ENCODE peak calls at places on chromosomes 3 and 15, in five cellular contexts. Y, G, N, V and K are unnamed samples.

GRCh38 chr3:151002582-151002981 is 30.1 kb upstream of the CLRN1 start:
- DNase-seq in Y (no peak), G (no peak), N (no peak), V (no peak), K (no peak)

GRCh38 chr3:147387550-147388394 is 18.6 kb downstream of the ZIC4 start:
- DNase-seq in Y (no peak), G (no peak), N (no peak), V (no peak), K (no peak)

GRCh38 chr3:14429689-14430452 is 27.5 kb downstream of the SLC6A6 start:
- DNase-seq in Y (no peak), G (no peak), N (no peak), V (no peak), K (no peak)

GRCh38 chr3:10932596-10932995 is 60.0 kb upstream of the SLC6A1 start:
- DNase-seq in Y (no peak), G (no peak), N (no peak), V (no peak), K (no peak)

GRCh38 chr3:7309707-7310106 is 448.8 kb downstream of the GRM7 start:
- DNase-seq in Y (no peak), G (no peak), N (no peak), V (no peak), K (no peak)

GRCh38 chr3:151926956-151927355 is 53.5 kb downstream of the SUCNR1 start:
- DNase-seq in Y (no peak), G (no peak), N (peak; percentile 48), V (peak; percentile 50), K (no peak)

GRCh38 chr3:107894998-107895397 is 195.8 kb downstream of the CD47 start:
- DNase-seq in Y (no peak), G (no peak), N (no peak), V (no peak), K (no peak)

GRCh38 chr15:73965730-73966103 is 26.4 kb downstream of the STOML1 start:
- DNase-seq in Y (no peak), G (no peak), N (no peak), V (no peak), K (no peak)

GRCh38 chr3:39531066-39531465 is 63.6 kb downstream of the MOBP start:
- DNase-seq in Y (no peak), G (no peak), N (no peak), V (no peak), K (no peak)

GRCh38 chr3:127410678-127411077 is 122.8 kb upstream of the PRR20G start:
- DNase-seq in Y (no peak), G (no peak), N (no peak), V (no peak), K (no peak)

GRCh38 chr15:77659350-77660321 is 26.9 kb upstream of the LINGO1 start:
- DNase-seq in Y (peak; percentile 56), G (peak; percentile 71), N (peak; percentile 91), V (peak; percentile 74), K (no peak)

GRCh38 chr3:171353423-171353822 is 106.8 kb downstream of the TNIK start:
- DNase-seq in Y (no peak), G (no peak), N (no peak), V (peak; percentile 52), K (no peak)

GRCh38 chr15:65869954-65870871 is 922 bp downstream of the RAB11A start:
- DNase-seq in Y (peak; percentile 53), G (peak; percentile 50), N (no peak), V (peak; percentile 43), K (peak; percentile 34)

GRCh38 chr3:1971780-1972179 is 126.9 kb upstream of the CNTN4 start:
- DNase-seq in Y (no peak), G (no peak), N (no peak), V (no peak), K (no peak)

GRCh38 chr3:156456771-156457224 is 98.1 kb downstream of the SSR3 start:
- DNase-seq in Y (no peak), G (no peak), N (no peak), V (no peak), K (no peak)

GRCh38 chr3:162738778-162739177 is 1242.2 kb downstream of the OTOL1 start:
- DNase-seq in Y (no peak), G (no peak), N (no peak), V (no peak), K (no peak)

GRCh38 chr15:78056714-78057269 is 20.7 kb downstream of the TBC1D2B start:
- DNase-seq in Y (no peak), G (no peak), N (no peak), V (peak; percentile 57), K (no peak)

GRCh38 chr15:59157840-59158700 is 48.6 kb upstream of the LDHAL6B start:
- DNase-seq in Y (no peak), G (no peak), N (no peak), V (no peak), K (no peak)

GRCh38 chr3:33954956-33955355 is 156.5 kb downstream of the PDCD6IP start:
- DNase-seq in Y (no peak), G (no peak), N (no peak), V (no peak), K (no peak)

GRCh38 chr15:51126842-51127241 is 32.1 kb upstream of the TNFAIP8L3 start:
- DNase-seq in Y (no peak), G (no peak), N (no peak), V (no peak), K (no peak)

GRCh38 chr3:109853077-109853732 is 515.9 kb upstream of the DPPA4 start:
- DNase-seq in Y (no peak), G (no peak), N (no peak), V (no peak), K (no peak)

GRCh38 chr15:100255644-100256043 is 86.1 kb downstream of the ADAMTS17 start:
- DNase-seq in Y (no peak), G (no peak), N (no peak), V (no peak), K (no peak)

GRCh38 chr3:187015903-187016638 is 85.7 kb downstream of the ST6GAL1 start:
- DNase-seq in Y (no peak), G (no peak), N (no peak), V (no peak), K (peak; percentile 46)

GRCh38 chr15:37820380-37821128 is 113.9 kb upstream of the TMCO5A start:
- DNase-seq in Y (no peak), G (no peak), N (no peak), V (no peak), K (no peak)

GRCh38 chr15:37823601-37824275 is 110.7 kb upstream of the TMCO5A start:
- DNase-seq in Y (no peak), G (no peak), N (no peak), V (no peak), K (no peak)

GRCh38 chr15:37819191-37819590 is 115.2 kb upstream of the TMCO5A start:
- DNase-seq in Y (no peak), G (no peak), N (no peak), V (no peak), K (no peak)

GRCh38 chr15:37824717-37825382 is 109.6 kb upstream of the TMCO5A start:
- DNase-seq in Y (no peak), G (no peak), N (peak; percentile 15), V (peak; percentile 83), K (no peak)
- TF ChIP-seq CTCF in Y (no peak), G (no peak), N (no peak), V (no peak), K (no peak)

DNA sequence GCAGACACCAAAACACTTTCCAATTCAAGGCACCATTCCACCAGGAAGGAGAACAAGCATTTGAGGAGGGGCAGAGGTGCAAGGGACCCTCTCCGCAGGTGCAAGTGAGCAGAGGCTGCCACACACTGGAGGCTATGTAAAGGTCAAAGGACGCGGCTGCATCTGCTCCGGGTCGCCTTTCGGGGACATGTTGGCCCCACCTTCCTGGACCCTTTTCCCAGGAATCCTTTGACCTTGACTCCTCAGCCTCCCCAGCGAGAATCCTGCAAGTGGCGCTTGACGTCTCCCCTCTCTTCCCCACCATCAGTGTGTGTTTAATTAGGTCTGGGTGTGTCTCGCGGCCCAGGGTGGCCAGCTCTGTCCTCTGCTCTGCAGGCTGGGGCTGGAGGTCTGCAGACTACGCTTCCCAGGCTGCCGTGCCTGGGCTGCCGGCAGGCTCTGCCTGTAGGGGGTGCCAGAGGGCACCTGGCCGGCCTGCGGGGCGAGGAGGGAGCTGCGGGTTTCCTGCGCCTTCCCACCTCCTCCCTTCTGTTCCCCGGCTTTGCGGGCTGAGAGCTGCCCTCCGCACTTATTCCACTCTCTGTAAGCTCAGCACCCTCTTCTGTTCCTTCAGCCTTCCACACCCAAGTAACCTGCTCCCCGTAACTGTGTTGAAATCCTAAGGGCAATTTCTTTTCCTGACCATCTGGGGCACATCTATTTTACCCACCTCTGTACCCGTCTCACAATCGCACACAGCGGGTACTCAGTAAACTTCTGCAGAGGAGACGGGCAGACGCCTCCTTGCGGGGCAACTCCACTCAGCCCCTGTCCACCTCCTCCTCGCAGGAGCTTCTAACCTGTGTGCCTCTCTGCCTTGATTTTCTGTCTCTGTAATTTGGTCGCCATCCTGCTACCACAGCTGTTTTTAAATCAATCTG is 129.8 kb downstream of the NSMCE3 start:
- DNase-seq in Y (peak; percentile 75), G (peak; percentile 82), N (peak; percentile 86), V (peak; percentile 36), K (peak; percentile 67)
- TF ChIP-seq CTCF in Y (peak; percentile 92), G (peak; percentile 86), N (peak; percentile 84), V (no peak), K (peak; percentile 75)

GRCh38 chr15:63210151-63211051 is 21.0 kb downstream of the RAB8B start:
- DNase-seq in Y (no peak), G (no peak), N (no peak), V (no peak), K (no peak)
- TF ChIP-seq CTCF in Y (no peak), G (no peak), N (no peak), V (no peak), K (no peak)

GRCh38 chr3:123165163-123165562 is 36.6 kb upstream of the SEC22A start:
- DNase-seq in Y (no peak), G (no peak), N (no peak), V (no peak), K (no peak)
- TF ChIP-seq CTCF in Y (no peak), G (no peak), N (no peak), V (no peak), K (no peak)

GRCh38 chr3:138688871-138689299 is 80.3 kb downstream of the FAIM start:
- DNase-seq in Y (no peak), G (no peak), N (no peak), V (no peak), K (no peak)
- TF ChIP-seq CTCF in Y (no peak), G (no peak), N (no peak), V (no peak), K (no peak)

GRCh38 chr3:37814547-37814946 is 47.1 kb upstream of the CTDSPL start:
- DNase-seq in Y (no peak), G (no peak), N (peak; percentile 24), V (peak; percentile 2), K (no peak)
- TF ChIP-seq CTCF in Y (peak; percentile 61), G (peak; percentile 46), N (peak; percentile 44), V (peak; percentile 19), K (no peak)

DNA sequence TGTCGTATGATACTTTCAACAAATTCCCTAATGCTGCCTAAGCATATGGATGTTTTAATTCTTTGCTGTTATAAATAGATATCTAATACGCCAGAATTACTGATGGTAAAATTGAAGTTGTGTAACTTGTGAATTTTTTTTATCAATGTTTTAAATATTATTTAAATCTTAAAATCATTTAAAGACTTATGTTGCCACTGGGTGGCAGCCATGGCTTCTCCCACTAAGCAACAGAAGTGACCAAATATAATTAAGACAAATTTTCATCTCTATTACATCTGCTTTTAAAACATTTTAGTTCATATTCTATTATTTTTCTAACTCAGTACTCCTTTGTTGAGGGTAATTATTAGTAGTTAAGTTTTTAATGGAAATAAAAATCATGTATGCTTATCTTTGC is 8.1 kb upstream of the IL20RB start:
- DNase-seq in Y (no peak), G (no peak), N (no peak), V (no peak), K (no peak)
- TF ChIP-seq CTCF in Y (no peak), G (no peak), N (peak; percentile 39), V (peak; percentile 59), K (no peak)

GRCh38 chr15:67906382-67906781 is 66.5 kb upstream of the RNU6-1 start:
- DNase-seq in Y (no peak), G (no peak), N (no peak), V (no peak), K (no peak)
- TF ChIP-seq CTCF in Y (no peak), G (no peak), N (peak; percentile 18), V (no peak), K (no peak)